ENCODE peak calls at places on chromosomes 16 and 17, in four cellular contexts. One of them, this sample, is unnamed.

GRCh38 chr17:82019905-82020873 is 2.5 kb downstream of the CENPX start:
- DNase-seq in Karpas-422: peak
- DNase-seq in activated naive CD8-positive, alpha-beta T cell treated with anti-CD3 and anti-CD28 coated beads, Interleukin-2, amount 50 U/mL, for 24 hours: peak
- DNase-seq in cardiac fibroblast: peak
- DNase-seq in this sample: peak

GRCh38 chr17:77802333-77802615 is 156.2 kb upstream of the TNRC6C start:
- DNase-seq in cardiac fibroblast: no peak
- DNase-seq in Karpas-422: no peak
- DNase-seq in activated naive CD8-positive, alpha-beta T cell treated with anti-CD3 and anti-CD28 coated beads, Interleukin-2, amount 50 U/mL, for 24 hours: no peak
- DNase-seq in this sample: no peak

GRCh38 chr17:36980281-36980761 is 31.6 kb downstream of the AATF start:
- DNase-seq in cardiac fibroblast: peak
- DNase-seq in Karpas-422: no peak
- DNase-seq in activated naive CD8-positive, alpha-beta T cell treated with anti-CD3 and anti-CD28 coated beads, Interleukin-2, amount 50 U/mL, for 24 hours: no peak
- DNase-seq in this sample: no peak

GRCh38 chr17:60371818-60372510 is 20.0 kb downstream of the USP32 start:
- DNase-seq in cardiac fibroblast: no peak
- DNase-seq in Karpas-422: no peak
- DNase-seq in activated naive CD8-positive, alpha-beta T cell treated with anti-CD3 and anti-CD28 coated beads, Interleukin-2, amount 50 U/mL, for 24 hours: no peak
- DNase-seq in this sample: no peak

GRCh38 chr16:28597692-28598261 is 927 bp upstream of the SULT1A2 start:
- DNase-seq in cardiac fibroblast: no peak
- DNase-seq in activated naive CD8-positive, alpha-beta T cell treated with anti-CD3 and anti-CD28 coated beads, Interleukin-2, amount 50 U/mL, for 24 hours: no peak
- DNase-seq in Karpas-422: peak
- DNase-seq in this sample: no peak

GRCh38 chr17:31231852-31232251 is 65.2 kb downstream of the OMG start:
- DNase-seq in activated naive CD8-positive, alpha-beta T cell treated with anti-CD3 and anti-CD28 coated beads, Interleukin-2, amount 50 U/mL, for 24 hours: no peak
- DNase-seq in cardiac fibroblast: no peak
- DNase-seq in Karpas-422: peak
- DNase-seq in this sample: no peak

GRCh38 chr17:7237761-7238417 is 1.4 kb downstream of the PHF23 start:
- DNase-seq in activated naive CD8-positive, alpha-beta T cell treated with anti-CD3 and anti-CD28 coated beads, Interleukin-2, amount 50 U/mL, for 24 hours: peak
- DNase-seq in cardiac fibroblast: peak
- DNase-seq in Karpas-422: peak
- DNase-seq in this sample: peak

GRCh38 chr16:68798398-68798797 is 44.9 kb upstream of the TANGO6 start:
- DNase-seq in Karpas-422: no peak
- DNase-seq in cardiac fibroblast: no peak
- DNase-seq in activated naive CD8-positive, alpha-beta T cell treated with anti-CD3 and anti-CD28 coated beads, Interleukin-2, amount 50 U/mL, for 24 hours: no peak
- DNase-seq in this sample: peak

GRCh38 chr16:4534151-4534790 is 4.3 kb downstream of the CDIP1 start:
- DNase-seq in Karpas-422: no peak
- DNase-seq in activated naive CD8-positive, alpha-beta T cell treated with anti-CD3 and anti-CD28 coated beads, Interleukin-2, amount 50 U/mL, for 24 hours: no peak
- DNase-seq in cardiac fibroblast: no peak
- DNase-seq in this sample: no peak

GRCh38 chr17:951388-952132 is 28.0 kb downstream of the NXN start:
- DNase-seq in Karpas-422: no peak
- DNase-seq in cardiac fibroblast: peak
- DNase-seq in activated naive CD8-positive, alpha-beta T cell treated with anti-CD3 and anti-CD28 coated beads, Interleukin-2, amount 50 U/mL, for 24 hours: no peak
- DNase-seq in this sample: no peak

This sample was measured in COR-L47.